ENCODE peak calls at places on chromosome 14, in seven cellular contexts. I, G, X, V, Q, S and E are unnamed samples.

GRCh38 chr14:33377596-33378390 is 439.1 kb downstream of the NPAS3 start:
- DNase-seq in G (no peak), I (no peak), Q (no peak), V (no peak), S (no peak), X (no peak), E (no peak)

GRCh38 chr14:75279739-75280447 is 1.3 kb downstream of the FOS start:
- DNase-seq in Q (peak), G (no peak), X (peak), S (no peak), V (no peak), I (no peak), E (no peak)

GRCh38 chr14:55782166-55782565 is 202.2 kb downstream of the KTN1 start:
- DNase-seq in S (peak), X (no peak), I (no peak), V (no peak), G (no peak), Q (no peak), E (no peak)

GRCh38 chr14:61284001-61284400 is 2.9 kb upstream of the TMEM30B start:
- DNase-seq in S (no peak), G (no peak), Q (no peak), I (no peak), V (no peak), X (no peak), E (no peak)

GRCh38 chr14:88840926-88841325 is 16.5 kb downstream of the TTC8 start:
- DNase-seq in V (no peak), X (no peak), S (no peak), G (no peak), Q (no peak), I (no peak), E (no peak)

GRCh38 chr14:44803239-44803905 is 158.4 kb downstream of the KLHL28 start:
- DNase-seq in G (peak), I (peak), V (peak), Q (no peak), S (peak), X (no peak), E (no peak)

GRCh38 chr14:64698899-64699298 is 5.3 kb upstream of the PLEKHG3 start:
- DNase-seq in S (no peak), I (no peak), Q (no peak), V (no peak), G (no peak), X (no peak), E (no peak)

GRCh38 chr14:90820958-90821357 is 4.7 kb upstream of the TTC7B start:
- DNase-seq in V (peak), Q (peak), G (peak), X (no peak), I (no peak), S (peak), E (no peak)

GRCh38 chr14:68039593-68039992 is 220.0 kb downstream of the RAD51B start:
- DNase-seq in V (no peak), S (peak), Q (no peak), X (no peak), I (peak), G (no peak), E (no peak)

GRCh38 chr14:103538291-103539055 is 9.5 kb downstream of the TRMT61A start:
- DNase-seq in S (no peak), Q (peak), I (no peak), V (no peak), G (no peak), X (peak), E (no peak)

GRCh38 chr14:36676236-36676635 is 14.6 kb downstream of the PAX9 start:
- DNase-seq in V (no peak), X (no peak), I (no peak), S (no peak), G (no peak), Q (no peak), E (no peak)

GRCh38 chr14:73503648-73504047 is 12.9 kb downstream of the RIOX1 start:
- DNase-seq in Q (peak), V (peak), X (no peak), G (peak), S (no peak), I (no peak), E (no peak)

GRCh38 chr14:50047274-50047676 is 69.1 kb downstream of the VCPKMT start:
- DNase-seq in V (no peak), S (peak), G (no peak), X (no peak), I (peak), Q (no peak), E (no peak)

GRCh38 chr14:74655597-74656389 is 43.8 kb upstream of the LTBP2 start:
- DNase-seq in Q (no peak), S (peak), G (peak), I (no peak), X (no peak), V (peak), E (no peak)

GRCh38 chr14:22432348-22432976 is 156.6 kb downstream of the DAD1 start:
- DNase-seq in Q (peak), I (peak), G (peak), X (no peak), V (peak), S (peak), E (no peak)

GRCh38 chr14:73977896-73978295 is 27.8 kb downstream of the COQ6 start:
- DNase-seq in Q (no peak), S (peak), X (no peak), G (peak), I (no peak), V (no peak), E (no peak)

GRCh38 chr14:95511687-95512086 is 4.8 kb downstream of the SYNE3 start:
- DNase-seq in V (no peak), G (no peak), S (no peak), I (no peak), Q (no peak), X (no peak), E (no peak)

GRCh38 chr14:102417118-102417517 is 54.4 kb downstream of the TECPR2 start:
- DNase-seq in G (no peak), Q (no peak), I (no peak), S (no peak), V (no peak), X (no peak), E (no peak)

GRCh38 chr14:58755026-58755929 is 117.5 kb downstream of the DACT1 start:
- DNase-seq in S (no peak), G (no peak), X (no peak), I (no peak), Q (no peak), V (no peak), E (no peak)

GRCh38 chr14:59133202-59133601 is 55.3 kb upstream of the DAAM1 start:
- DNase-seq in S (no peak), I (peak), Q (no peak), V (no peak), X (no peak), G (no peak), E (no peak)

GRCh38 chr14:65019944-65020566 is 33.4 kb downstream of the FNTB start:
- DNase-seq in I (peak), Q (peak), G (peak), S (peak), V (peak), X (no peak), E (no peak)

GRCh38 chr14:73238941-73239340 is 1.6 kb downstream of the PAPLN start:
- DNase-seq in X (peak), I (no peak), G (no peak), S (no peak), V (no peak), Q (no peak), E (no peak)

GRCh38 chr14:57060276-57060956 is 208.3 kb downstream of the EXOC5 start:
- DNase-seq in Q (peak), S (peak), V (no peak), I (no peak), G (no peak), X (no peak), E (no peak)

GRCh38 chr14:104682107-104682593 is 7.3 kb upstream of the INF2 start:
- DNase-seq in X (peak), S (peak), I (no peak), V (no peak), G (no peak), Q (no peak), E (no peak)

GRCh38 chr14:97298775-97299174 is 501.6 kb downstream of the VRK1 start:
- DNase-seq in S (no peak), I (no peak), X (no peak), Q (no peak), V (no peak), G (no peak), E (no peak)

GRCh38 chr14:89484445-89484844 is 67.4 kb upstream of the FOXN3 start:
- DNase-seq in X (no peak), Q (no peak), S (peak), V (no peak), I (no peak), G (no peak), E (no peak)

GRCh38 chr14:102557434-102558226 is 34.8 kb upstream of the RCOR1 start:
- DNase-seq in X (no peak), G (no peak), I (no peak), V (no peak), Q (no peak), S (peak), E (no peak)

GRCh38 chr14:26694521-26694920 is 96.7 kb upstream of the NOVA1 start:
- DNase-seq in I (no peak), S (no peak), G (no peak), X (no peak), V (no peak), Q (no peak), E (no peak)

GRCh38 chr14:47539065-47539464 is 136.3 kb downstream of the MDGA2 start:
- DNase-seq in X (no peak), I (peak), V (no peak), G (no peak), S (no peak), Q (no peak), E (no peak)

GRCh38 chr14:69571879-69572633 is 2.6 kb downstream of the CCDC177 start:
- DNase-seq in S (peak), G (no peak), X (no peak), I (no peak), Q (peak), V (no peak), E (no peak)

GRCh38 chr14:55721353-55721752 is 141.3 kb downstream of the KTN1 start:
- DNase-seq in Q (no peak), I (peak), V (peak), X (no peak), G (peak), S (peak), E (no peak)

GRCh38 chr14:21093769-21094681 is 4.4 kb downstream of the ZNF219 start:
- DNase-seq in G (no peak), Q (no peak), V (no peak), I (no peak), X (no peak), S (no peak), E (no peak)

GRCh38 chr14:50318031-50318626 is 6.0 kb downstream of the DMAC2L start:
- DNase-seq in I (peak), S (peak), V (peak), G (peak), X (no peak), Q (no peak), E (no peak)

GRCh38 chr14:93003945-93004698 is 81.2 kb downstream of the CHGA start:
- DNase-seq in V (no peak), Q (no peak), X (no peak), G (no peak), S (no peak), I (no peak), E (no peak)

GRCh38 chr14:37599527-37600368 is 4.3 kb downstream of the TTC6 start:
- DNase-seq in Q (no peak), G (no peak), I (no peak), X (no peak), V (no peak), S (peak), E (no peak)

GRCh38 chr14:68679746-68680467 is 113.0 kb downstream of the ZFP36L1 start:
- DNase-seq in I (no peak), Q (no peak), V (no peak), X (no peak), G (no peak), S (no peak), E (no peak)

GRCh38 chr14:53432378-53432802 is 279.3 kb upstream of the DDHD1 start:
- DNase-seq in X (no peak), Q (peak), I (peak), S (peak), G (peak), V (peak), E (no peak)
- TF ChIP-seq CTCF in X (no peak), Q (peak), I (peak), S (peak), G (peak), V (peak), E (peak)

DNA sequence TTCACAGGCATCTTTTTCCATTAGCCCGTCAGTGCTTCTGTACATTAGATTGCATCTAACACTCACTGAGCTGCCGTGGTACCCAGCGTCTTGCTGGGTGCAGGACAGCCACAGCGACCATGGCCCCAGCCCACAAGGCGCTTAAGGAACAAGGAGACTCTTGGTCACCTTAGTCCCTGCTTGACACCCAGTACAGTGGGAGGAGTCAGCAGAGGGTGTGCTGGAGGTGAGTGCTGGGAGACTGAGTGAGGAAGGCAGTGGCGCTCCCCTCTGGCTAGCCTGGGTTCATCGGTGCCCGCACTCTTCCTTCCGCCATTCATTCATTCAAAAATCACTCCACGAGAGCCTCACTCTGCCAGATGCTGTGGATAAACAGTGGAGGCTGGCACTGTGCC is 21.8 kb downstream of the FBLN5 start:
- DNase-seq in X (no peak), V (no peak), G (no peak), I (no peak), S (no peak), Q (no peak), E (no peak)
- TF ChIP-seq CTCF in X (no peak), V (no peak), G (no peak), I (no peak), S (no peak), Q (no peak), E (no peak)

DNA sequence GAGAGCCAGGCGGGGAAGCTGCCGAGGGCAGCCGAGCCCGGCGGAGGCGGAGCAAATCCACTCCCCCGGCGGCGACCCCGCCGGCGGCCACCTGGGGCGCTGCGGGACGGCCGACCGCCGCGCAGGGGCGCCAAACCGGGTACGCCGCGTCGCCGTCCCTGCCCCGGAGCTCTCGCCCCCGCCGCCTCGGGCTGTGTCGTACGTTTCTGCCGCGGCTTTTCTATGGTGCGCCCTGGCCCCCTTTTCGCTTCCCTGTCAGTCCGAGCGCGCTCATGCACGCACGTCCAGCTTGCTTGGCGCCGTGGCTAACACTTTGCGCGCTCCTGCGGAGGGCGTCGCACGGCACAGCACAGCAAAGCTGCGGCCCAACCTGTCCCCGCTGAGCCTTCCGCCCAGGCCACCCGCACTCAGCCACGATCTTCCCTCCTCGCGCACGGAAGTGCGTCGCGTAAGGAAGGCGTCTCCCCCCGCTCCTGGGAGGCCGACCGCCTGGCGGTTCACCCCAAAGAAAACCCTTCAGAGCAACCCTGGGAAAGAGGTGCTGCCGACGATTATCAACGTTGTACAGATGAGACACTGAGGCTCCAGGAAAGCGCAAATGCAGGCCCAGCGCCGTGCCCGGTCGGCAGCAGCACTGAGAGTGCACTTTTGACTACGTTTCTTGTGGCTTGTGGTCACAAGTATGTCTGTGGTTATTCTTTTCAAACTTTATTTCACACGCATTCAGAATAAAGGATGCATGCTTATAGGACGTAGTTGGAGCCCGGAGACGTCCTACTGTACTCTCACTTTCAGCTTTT is at the start of gene HECTD1:
- DNase-seq in Q (peak), G (peak), I (peak), X (peak), S (peak), V (peak), E (peak)
- TF ChIP-seq CTCF in Q (peak), G (peak), I (peak), X (peak), S (peak), V (peak), E (peak)

GRCh38 chr14:78170203-78170602 is at the start of gene NRXN3:
- DNase-seq in Q (no peak), V (no peak), S (peak), X (no peak), I (no peak), G (no peak), E (no peak)

GRCh38 chr14:78162202-78162601 is 8.0 kb upstream of the NRXN3 start:
- DNase-seq in V (no peak), I (no peak), S (no peak), X (no peak), Q (no peak), G (no peak), E (no peak)

DNA sequence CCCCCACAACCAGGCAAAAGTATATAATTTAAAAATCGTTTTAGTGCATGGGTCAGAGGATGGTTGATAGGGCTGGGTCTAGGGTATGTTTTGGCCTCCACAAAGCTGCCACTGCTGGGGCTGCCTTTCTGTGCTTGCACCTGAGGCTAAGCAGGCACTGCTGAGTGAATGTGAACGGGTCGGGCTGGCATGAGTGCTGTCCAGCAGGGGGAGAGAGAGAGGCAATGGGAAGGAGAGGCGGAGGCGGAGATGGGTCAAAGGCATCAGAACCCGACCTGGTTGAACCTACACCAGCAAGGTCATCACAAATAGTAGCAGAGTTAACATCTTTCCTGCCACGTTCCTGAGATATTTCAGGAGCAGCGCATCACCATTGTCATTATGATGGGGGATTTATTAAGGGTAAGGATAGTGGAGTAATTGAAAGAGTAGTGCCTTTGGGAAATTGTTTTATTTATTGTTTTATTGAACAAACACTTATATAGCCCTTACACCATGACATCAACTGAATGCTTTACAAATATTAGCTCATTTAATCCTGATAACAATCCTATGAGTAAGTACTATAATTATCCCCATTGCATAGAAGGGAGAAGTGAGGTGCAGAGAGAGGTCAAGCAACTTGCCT is 5.8 kb upstream of the NRXN3 start:
- DNase-seq in S (peak), G (no peak), X (no peak), V (no peak), I (no peak), Q (no peak), E (no peak)
- TF ChIP-seq CTCF in S (peak), G (peak), X (peak), V (no peak), I (peak), Q (peak), E (peak)

DNA sequence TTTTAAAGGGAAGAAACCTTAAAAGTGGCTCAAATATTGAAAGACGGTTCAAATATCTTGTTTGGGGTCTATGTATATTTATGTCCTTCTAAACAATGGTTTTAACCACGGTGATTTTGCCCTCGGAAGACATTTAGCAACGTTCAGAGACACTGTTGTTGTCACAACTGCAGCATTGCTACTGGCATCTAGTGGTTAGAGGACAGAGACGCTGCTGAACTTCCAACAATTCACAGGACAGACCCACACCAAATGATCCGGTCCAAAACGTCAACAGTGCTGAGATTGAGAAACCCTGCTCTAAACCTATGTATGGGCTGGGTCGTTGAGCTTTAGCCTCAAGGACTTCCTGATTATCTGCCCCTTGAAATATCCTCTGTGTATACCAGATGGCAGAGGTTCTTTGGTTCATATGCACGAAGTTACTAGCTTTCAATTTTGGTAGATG is 1.7 kb downstream of the ANGEL1 start:
- DNase-seq in V (no peak), S (peak), G (peak), X (no peak), I (peak), Q (no peak), E (no peak)
- TF ChIP-seq CTCF in V (peak), S (peak), G (peak), X (no peak), I (peak), Q (peak), E (peak)

DNA sequence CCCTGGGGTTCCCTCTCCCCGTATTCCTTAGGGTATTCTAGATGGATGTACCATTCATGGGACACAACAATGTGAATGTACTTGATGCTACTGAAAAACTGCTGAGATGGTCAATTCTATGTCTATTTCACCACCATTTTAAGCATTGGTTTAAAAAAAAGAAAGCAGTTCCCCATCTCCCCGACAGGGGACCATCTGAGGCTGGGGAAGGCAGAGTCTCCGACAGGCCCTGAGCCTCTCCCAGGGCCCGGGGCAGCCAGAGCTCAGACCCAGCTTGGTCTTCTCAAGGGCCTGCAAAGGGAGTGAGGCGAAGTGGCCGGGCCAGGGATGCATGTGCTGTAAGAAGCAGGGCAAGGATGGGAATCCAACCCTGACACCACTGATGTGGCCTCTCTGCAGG is 234.2 kb downstream of the BCL11B start:
- DNase-seq in S (no peak), Q (no peak), I (no peak), X (no peak), V (no peak), G (no peak), E (no peak)
- TF ChIP-seq CTCF in S (no peak), Q (no peak), I (no peak), X (no peak), V (no peak), G (peak), E (no peak)

DNA sequence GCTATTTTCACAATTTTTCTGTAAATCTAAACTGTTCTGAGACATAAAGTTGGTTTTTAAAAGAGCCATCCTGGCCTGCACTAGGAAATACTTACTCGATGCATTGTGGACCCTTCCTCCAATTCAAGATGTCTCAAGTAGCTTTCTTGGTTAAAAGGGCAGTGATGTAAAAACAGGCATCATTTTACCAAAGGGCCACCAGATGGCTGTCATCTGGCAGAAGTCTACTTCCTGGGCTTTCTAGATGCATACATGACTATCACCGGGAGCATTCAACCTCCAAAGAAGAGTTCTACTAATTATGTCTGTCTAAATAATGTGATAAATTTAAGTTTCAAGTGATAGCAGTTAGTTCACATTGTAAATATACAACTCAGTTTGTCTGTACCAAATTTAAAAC is 96.8 kb upstream of the FRMD6 start:
- DNase-seq in S (no peak), I (no peak), G (peak), Q (no peak), X (no peak), V (no peak), E (no peak)
- TF ChIP-seq CTCF in S (peak), I (no peak), G (peak), Q (peak), X (no peak), V (peak), E (peak)